ENCODE peak calls at places on chromosomes 6 and 20, in ten cellular contexts. B, I, S, M, X, C, Z, P, Y and L are unnamed samples.
A peak's percentile ranks its signal among the peaks of the same experiment; 100 is the strongest.

GRCh38 chr6:21664263-21665081 is 70.9 kb downstream of the SOX4 start:
- DNase-seq in B (no peak), I (no peak), S (peak; percentile 19), M (no peak), X (peak; percentile 51), C (peak; percentile 2), Z (peak; percentile 27), P (no peak), Y (no peak), L (no peak)

GRCh38 chr20:53579581-53580375 is 13.9 kb downstream of the ZNF217 start:
- DNase-seq in B (peak; percentile 50), I (no peak), S (peak; percentile 37), M (peak; percentile 60), X (no peak), C (peak; percentile 70), Z (peak; percentile 58), P (no peak), Y (no peak), L (no peak)

GRCh38 chr6:50602191-50602810 is 111.0 kb upstream of the TFAP2D start:
- DNase-seq in B (peak; percentile 10), I (no peak), S (peak; percentile 23), M (no peak), X (peak; percentile 2), C (peak; percentile 12), Z (peak; percentile 33), P (no peak), Y (no peak), L (no peak)

GRCh38 chr6:119090256-119090655 is 11.8 kb upstream of the FAM184A start:
- DNase-seq in B (no peak), I (no peak), S (no peak), M (no peak), X (peak; percentile 13), C (no peak), Z (no peak), P (no peak), Y (no peak), L (no peak)

GRCh38 chr6:32151131-32151884 is 431 bp downstream of the PRRT1 start:
- DNase-seq in B (no peak), I (no peak), S (no peak), M (no peak), X (no peak), C (no peak), Z (no peak), P (no peak), Y (no peak), L (no peak)

GRCh38 chr6:142014515-142014914 is 118.2 kb upstream of the GJE1 start:
- DNase-seq in B (peak; percentile 94), I (no peak), S (peak; percentile 61), M (no peak), X (peak; percentile 30), C (no peak), Z (peak; percentile 89), P (no peak), Y (peak; percentile 62), L (no peak)

GRCh38 chr6:170283212-170284081 is 7.4 kb downstream of the DLL1 start:
- DNase-seq in B (no peak), I (no peak), S (no peak), M (no peak), X (no peak), C (no peak), Z (no peak), P (no peak), Y (no peak), L (no peak)

GRCh38 chr20:54061106-54061881 is 9.1 kb downstream of the BCAS1 start:
- DNase-seq in B (no peak), I (no peak), S (no peak), M (no peak), X (no peak), C (no peak), Z (no peak), P (no peak), Y (no peak), L (no peak)

GRCh38 chr6:26361544-26361943 is 3.5 kb upstream of the BTN3A2 start:
- DNase-seq in B (no peak), I (no peak), S (no peak), M (no peak), X (no peak), C (no peak), Z (no peak), P (no peak), Y (no peak), L (no peak)

GRCh38 chr20:57661201-57662027 is 41.2 kb upstream of the ZBP1 start:
- DNase-seq in B (no peak), I (no peak), S (no peak), M (no peak), X (no peak), C (no peak), Z (no peak), P (no peak), Y (no peak), L (peak; percentile 13)

GRCh38 chr6:6646859-6647258 is 58.3 kb downstream of the LY86 start:
- DNase-seq in B (no peak), I (no peak), S (no peak), M (no peak), X (no peak), C (no peak), Z (no peak), P (no peak), Y (no peak), L (no peak)

GRCh38 chr6:125114248-125114858 is 39.2 kb upstream of the TPD52L1 start:
- DNase-seq in B (peak; percentile 27), I (no peak), S (no peak), M (no peak), X (peak; percentile 23), C (peak; percentile 39), Z (peak; percentile 67), P (peak; percentile 18), Y (no peak), L (no peak)

GRCh38 chr20:41560971-41561370 is 57.2 kb downstream of the CHD6 start:
- DNase-seq in B (no peak), I (no peak), S (no peak), M (no peak), X (no peak), C (no peak), Z (no peak), P (no peak), Y (no peak), L (no peak)

GRCh38 chr6:130185658-130186057 is 37.1 kb downstream of the SAMD3 start:
- DNase-seq in B (no peak), I (no peak), S (no peak), M (no peak), X (no peak), C (no peak), Z (no peak), P (no peak), Y (no peak), L (no peak)

GRCh38 chr6:165458134-165458533 is 148.7 kb upstream of the C6orf118 start:
- DNase-seq in B (no peak), I (no peak), S (no peak), M (no peak), X (no peak), C (no peak), Z (no peak), P (no peak), Y (no peak), L (no peak)

GRCh38 chr6:87944541-87944954 is 103.1 kb upstream of the SPACA1 start:
- DNase-seq in B (peak; percentile 79), I (no peak), S (no peak), M (no peak), X (peak; percentile 79), C (peak; percentile 71), Z (peak; percentile 36), P (no peak), Y (peak; percentile 28), L (no peak)

GRCh38 chr6:324116-324728 is 31.9 kb downstream of the DUSP22 start:
- DNase-seq in B (no peak), I (no peak), S (no peak), M (no peak), X (no peak), C (no peak), Z (no peak), P (no peak), Y (no peak), L (no peak)

GRCh38 chr20:13333036-13333435 is 112.0 kb downstream of the ISM1 start:
- DNase-seq in B (no peak), I (no peak), S (peak; percentile 95), M (no peak), X (no peak), C (no peak), Z (no peak), P (no peak), Y (no peak), L (no peak)

GRCh38 chr20:48791666-48792071 is 36.1 kb downstream of the PREX1 start:
- DNase-seq in B (peak; percentile 51), I (no peak), S (no peak), M (peak; percentile 81), X (peak; percentile 28), C (no peak), Z (peak; percentile 81), P (no peak), Y (no peak), L (no peak)

GRCh38 chr6:83536034-83536646 is 23.8 kb downstream of the PRSS35 start:
- DNase-seq in B (peak; percentile 33), I (peak; percentile 42), S (no peak), M (no peak), X (peak; percentile 48), C (peak; percentile 34), Z (peak; percentile 35), P (peak; percentile 19), Y (no peak), L (no peak)

GRCh38 chr6:41032830-41033229 is 6.2 kb downstream of the UNC5CL start:
- DNase-seq in B (no peak), I (no peak), S (no peak), M (no peak), X (no peak), C (no peak), Z (no peak), P (no peak), Y (no peak), L (no peak)

GRCh38 chr6:147507162-147508072 is 1.1 kb upstream of the SAMD5 start:
- DNase-seq in B (no peak), I (no peak), S (peak; percentile 60), M (peak; percentile 68), X (peak; percentile 32), C (no peak), Z (peak; percentile 19), P (no peak), Y (no peak), L (peak; percentile 41)

GRCh38 chr20:21100590-21101452 is 5.3 kb downstream of the LINC00237 start:
- DNase-seq in B (no peak), I (peak; percentile 6), S (no peak), M (no peak), X (no peak), C (no peak), Z (peak; percentile 18), P (no peak), Y (no peak), L (no peak)